ENCODE peak calls at places on chromosome 19, in seven cellular contexts. One of them, this sample, is unnamed.

GRCh38 chr19:44752816-44753618 is 4.5 kb downstream of the BCL3 start:
- DNase-seq in thoracic aorta: peak; percentile 80
- DNase-seq in heart left ventricle: peak; percentile 93
- DNase-seq in tibial nerve: peak; percentile 64
- DNase-seq in endodermal cell: peak; percentile 89
- DNase-seq in colonic mucosa: peak; percentile 96
- DNase-seq in Peyer's patch: peak; percentile 97
- DNase-seq in this sample: peak; percentile 91

GRCh38 chr19:39160889-39161672 is 35.5 kb downstream of the PAK4 start:
- DNase-seq in thoracic aorta: no peak
- DNase-seq in Peyer's patch: no peak
- DNase-seq in tibial nerve: no peak
- DNase-seq in colonic mucosa: no peak
- DNase-seq in endodermal cell: no peak
- DNase-seq in heart left ventricle: no peak
- DNase-seq in this sample: no peak

GRCh38 chr19:30065680-30066606 is 123.9 kb downstream of the URI1 start:
- DNase-seq in endodermal cell: peak; percentile 50
- DNase-seq in tibial nerve: no peak
- DNase-seq in heart left ventricle: peak; percentile 14
- DNase-seq in thoracic aorta: no peak
- DNase-seq in Peyer's patch: peak; percentile 17
- DNase-seq in colonic mucosa: no peak
- DNase-seq in this sample: no peak

GRCh38 chr19:38276942-38277517 is 12.7 kb downstream of the SPINT2 start:
- DNase-seq in colonic mucosa: no peak
- DNase-seq in Peyer's patch: no peak
- DNase-seq in thoracic aorta: no peak
- DNase-seq in tibial nerve: no peak
- DNase-seq in heart left ventricle: no peak
- DNase-seq in endodermal cell: no peak
- DNase-seq in this sample: no peak

GRCh38 chr19:2064788-2065524 is 13.9 kb upstream of the MKNK2 start:
- DNase-seq in heart left ventricle: no peak
- DNase-seq in tibial nerve: no peak
- DNase-seq in thoracic aorta: no peak
- DNase-seq in colonic mucosa: peak; percentile 47
- DNase-seq in Peyer's patch: no peak
- DNase-seq in endodermal cell: no peak
- DNase-seq in this sample: no peak

GRCh38 chr19:14961956-14962685 is 17.5 kb downstream of the SLC1A6 start:
- DNase-seq in thoracic aorta: no peak
- DNase-seq in colonic mucosa: no peak
- DNase-seq in tibial nerve: no peak
- DNase-seq in heart left ventricle: no peak
- DNase-seq in Peyer's patch: no peak
- DNase-seq in endodermal cell: no peak
- DNase-seq in this sample: no peak

GRCh38 chr19:51002542-51003311 is 1.3 kb upstream of the KLK8 start:
- DNase-seq in Peyer's patch: no peak
- DNase-seq in thoracic aorta: no peak
- DNase-seq in heart left ventricle: no peak
- DNase-seq in colonic mucosa: peak; percentile 37
- DNase-seq in endodermal cell: peak; percentile 96
- DNase-seq in tibial nerve: peak; percentile 22
- DNase-seq in this sample: no peak

GRCh38 chr19:14525729-14526128 is 3.7 kb upstream of the TECR start:
- DNase-seq in heart left ventricle: no peak
- DNase-seq in endodermal cell: no peak
- DNase-seq in thoracic aorta: no peak
- DNase-seq in Peyer's patch: no peak
- DNase-seq in colonic mucosa: no peak
- DNase-seq in tibial nerve: no peak
- DNase-seq in this sample: no peak

GRCh38 chr19:51065221-51065960 is 499 bp upstream of the KLK13 start:
- DNase-seq in endodermal cell: no peak
- DNase-seq in colonic mucosa: no peak
- DNase-seq in heart left ventricle: no peak
- DNase-seq in thoracic aorta: no peak
- DNase-seq in tibial nerve: no peak
- DNase-seq in Peyer's patch: no peak
- DNase-seq in this sample: no peak

GRCh38 chr19:7832781-7833180 is 2.8 kb downstream of the EVI5L start:
- DNase-seq in thoracic aorta: no peak
- DNase-seq in tibial nerve: no peak
- DNase-seq in Peyer's patch: no peak
- DNase-seq in colonic mucosa: no peak
- DNase-seq in heart left ventricle: no peak
- DNase-seq in endodermal cell: no peak
- DNase-seq in this sample: no peak

GRCh38 chr19:30376272-30376671 is 4.1 kb downstream of the ZNF536 start:
- DNase-seq in Peyer's patch: no peak
- DNase-seq in thoracic aorta: no peak
- DNase-seq in tibial nerve: no peak
- DNase-seq in colonic mucosa: no peak
- DNase-seq in endodermal cell: peak; percentile 74
- DNase-seq in heart left ventricle: no peak
- DNase-seq in this sample: no peak

GRCh38 chr19:55486043-55486970 is 1.3 kb downstream of the NAT14 start:
- DNase-seq in colonic mucosa: no peak
- DNase-seq in Peyer's patch: no peak
- DNase-seq in tibial nerve: no peak
- DNase-seq in endodermal cell: peak; percentile 74
- DNase-seq in heart left ventricle: no peak
- DNase-seq in thoracic aorta: no peak
- DNase-seq in this sample: no peak

GRCh38 chr19:35063940-35064818 is 22.7 kb downstream of the HPN start:
- DNase-seq in tibial nerve: no peak
- DNase-seq in endodermal cell: no peak
- DNase-seq in thoracic aorta: no peak
- DNase-seq in colonic mucosa: no peak
- DNase-seq in heart left ventricle: no peak
- DNase-seq in Peyer's patch: no peak
- DNase-seq in this sample: no peak

GRCh38 chr19:15123900-15124299 is 16.7 kb downstream of the SYDE1 start:
- DNase-seq in colonic mucosa: peak; percentile 38
- DNase-seq in endodermal cell: peak; percentile 33
- DNase-seq in tibial nerve: no peak
- DNase-seq in Peyer's patch: no peak
- DNase-seq in heart left ventricle: peak; percentile 86
- DNase-seq in thoracic aorta: no peak
- DNase-seq in this sample: no peak

GRCh38 chr19:1227313-1227626 is 10.5 kb downstream of the CBARP start:
- DNase-seq in heart left ventricle: no peak
- DNase-seq in Peyer's patch: no peak
- DNase-seq in tibial nerve: no peak
- DNase-seq in colonic mucosa: no peak
- DNase-seq in endodermal cell: no peak
- DNase-seq in thoracic aorta: no peak
- DNase-seq in this sample: no peak

GRCh38 chr19:12064266-12065099 is at the start of gene ZNF844:
- DNase-seq in thoracic aorta: peak; percentile 91
- DNase-seq in heart left ventricle: peak; percentile 98
- DNase-seq in endodermal cell: peak; percentile 99
- DNase-seq in Peyer's patch: peak; percentile 98
- DNase-seq in colonic mucosa: peak; percentile 100
- DNase-seq in tibial nerve: peak; percentile 98
- DNase-seq in this sample: peak; percentile 50

GRCh38 chr19:1839658-1840540 is 8.4 kb downstream of the REXO1 start:
- DNase-seq in endodermal cell: no peak
- DNase-seq in heart left ventricle: no peak
- DNase-seq in Peyer's patch: peak; percentile 65
- DNase-seq in thoracic aorta: no peak
- DNase-seq in colonic mucosa: peak; percentile 87
- DNase-seq in tibial nerve: no peak
- DNase-seq in this sample: no peak

GRCh38 chr19:55047951-55048350 is 9.9 kb upstream of the GP6 start:
- DNase-seq in heart left ventricle: no peak
- DNase-seq in endodermal cell: no peak
- DNase-seq in colonic mucosa: no peak
- DNase-seq in Peyer's patch: no peak
- DNase-seq in tibial nerve: no peak
- DNase-seq in thoracic aorta: no peak
- DNase-seq in this sample: no peak

GRCh38 chr19:35609881-35610353 is 2.6 kb upstream of the HAUS5 start:
- DNase-seq in Peyer's patch: peak; percentile 60
- DNase-seq in tibial nerve: no peak
- DNase-seq in colonic mucosa: no peak
- DNase-seq in thoracic aorta: no peak
- DNase-seq in endodermal cell: no peak
- DNase-seq in heart left ventricle: no peak
- DNase-seq in this sample: peak; percentile 41

GRCh38 chr19:49689133-49690072 is at the start of gene ADM5:
- DNase-seq in tibial nerve: no peak
- DNase-seq in thoracic aorta: no peak
- DNase-seq in endodermal cell: peak; percentile 93
- DNase-seq in colonic mucosa: peak; percentile 78
- DNase-seq in heart left ventricle: no peak
- DNase-seq in Peyer's patch: peak; percentile 67
- DNase-seq in this sample: no peak

GRCh38 chr19:7507884-7508283 is 8.0 kb upstream of the ZNF358 start:
- DNase-seq in heart left ventricle: no peak
- DNase-seq in tibial nerve: peak; percentile 26
- DNase-seq in thoracic aorta: peak; percentile 69
- DNase-seq in endodermal cell: peak; percentile 96
- DNase-seq in colonic mucosa: peak; percentile 87
- DNase-seq in Peyer's patch: peak; percentile 92
- DNase-seq in this sample: no peak

GRCh38 chr19:49468746-49469447 is 5.1 kb upstream of the FLT3LG start:
- DNase-seq in thoracic aorta: peak; percentile 31
- DNase-seq in Peyer's patch: peak; percentile 94
- DNase-seq in colonic mucosa: peak; percentile 67
- DNase-seq in endodermal cell: peak; percentile 93
- DNase-seq in heart left ventricle: peak; percentile 86
- DNase-seq in tibial nerve: peak; percentile 75
- DNase-seq in this sample: peak; percentile 74

GRCh38 chr19:56660381-56661105 is 11.0 kb downstream of the ZNF835 start:
- DNase-seq in Peyer's patch: no peak
- DNase-seq in tibial nerve: no peak
- DNase-seq in thoracic aorta: no peak
- DNase-seq in colonic mucosa: no peak
- DNase-seq in endodermal cell: no peak
- DNase-seq in heart left ventricle: peak; percentile 33
- DNase-seq in this sample: no peak

GRCh38 chr19:56664511-56664910 is 7.0 kb downstream of the ZNF835 start:
- DNase-seq in thoracic aorta: no peak
- DNase-seq in endodermal cell: no peak
- DNase-seq in colonic mucosa: no peak
- DNase-seq in tibial nerve: no peak
- DNase-seq in heart left ventricle: no peak
- DNase-seq in Peyer's patch: no peak
- DNase-seq in this sample: no peak

GRCh38 chr19:56663931-56664500 is 7.5 kb downstream of the ZNF835 start:
- DNase-seq in Peyer's patch: no peak
- DNase-seq in heart left ventricle: no peak
- DNase-seq in colonic mucosa: no peak
- DNase-seq in thoracic aorta: no peak
- DNase-seq in tibial nerve: no peak
- DNase-seq in endodermal cell: no peak
- DNase-seq in this sample: no peak

GRCh38 chr19:56661248-56661647 is 10.3 kb downstream of the ZNF835 start:
- DNase-seq in heart left ventricle: no peak
- DNase-seq in endodermal cell: no peak
- DNase-seq in colonic mucosa: no peak
- DNase-seq in tibial nerve: no peak
- DNase-seq in thoracic aorta: no peak
- DNase-seq in Peyer's patch: no peak
- DNase-seq in this sample: no peak
- H3K9me3 ChIP-seq in heart left ventricle: no peaks in the 10 kb centered on the region
- H3K9me3 ChIP-seq in endodermal cell: peaks cover 36% of the 10 kb centered on the region
- H3K9me3 ChIP-seq in colonic mucosa: no peaks in the 10 kb centered on the region
- H3K9me3 ChIP-seq in tibial nerve: peaks cover 74% of the 10 kb centered on the region
- H3K9me3 ChIP-seq in thoracic aorta: no peaks in the 10 kb centered on the region
- H3K9me3 ChIP-seq in Peyer's patch: peaks cover 32% of the 10 kb centered on the region
- H3K9me3 ChIP-seq in this sample: peaks cover 38% of the 10 kb centered on the region

DNA sequence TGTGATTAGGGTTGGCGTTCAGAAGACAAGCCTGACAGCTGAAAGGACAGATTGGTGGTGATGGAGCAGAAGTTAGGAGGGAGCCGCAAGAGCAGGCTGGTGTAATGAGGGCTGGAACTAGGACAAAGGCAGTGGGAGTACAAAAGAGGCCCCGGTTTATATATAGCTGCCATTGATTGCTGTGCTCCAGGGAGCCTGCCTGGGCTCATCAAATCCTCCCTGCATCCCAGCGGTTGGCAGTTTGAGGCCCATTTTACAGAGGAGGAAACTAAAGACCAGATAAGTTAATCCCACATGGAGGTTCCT is 123.7 kb downstream of the CACNA1A start:
- DNase-seq in tibial nerve: no peak
- DNase-seq in colonic mucosa: no peak
- DNase-seq in endodermal cell: no peak
- DNase-seq in Peyer's patch: no peak
- DNase-seq in heart left ventricle: no peak
- DNase-seq in thoracic aorta: no peak
- DNase-seq in this sample: no peak
- H3K27me3 ChIP-seq in tibial nerve: no peaks in the 10 kb centered on the region
- H3K27me3 ChIP-seq in colonic mucosa: no peaks in the 10 kb centered on the region
- H3K27me3 ChIP-seq in endodermal cell: no peaks in the 10 kb centered on the region
- H3K27me3 ChIP-seq in Peyer's patch: no peaks in the 10 kb centered on the region
- H3K27me3 ChIP-seq in heart left ventricle: no peaks in the 10 kb centered on the region
- H3K27me3 ChIP-seq in thoracic aorta: no peaks in the 10 kb centered on the region
- H3K27me3 ChIP-seq in this sample: peaks cover 4% of the 10 kb centered on the region

GRCh38 chr19:3097442-3097871 is 3.3 kb downstream of the GNA11 start:
- DNase-seq in heart left ventricle: no peak
- DNase-seq in thoracic aorta: no peak
- DNase-seq in colonic mucosa: peak; percentile 58
- DNase-seq in tibial nerve: no peak
- DNase-seq in endodermal cell: no peak
- DNase-seq in Peyer's patch: peak; percentile 66
- DNase-seq in this sample: no peak
- H3K27ac ChIP-seq in heart left ventricle: peak overlapping the region; percentile 89
- H3K27ac ChIP-seq in thoracic aorta: peak overlapping the region; percentile 91
- H3K27ac ChIP-seq in colonic mucosa: peak overlapping the region; percentile 74
- H3K27ac ChIP-seq in tibial nerve: peak overlapping the region; percentile 88
- H3K27ac ChIP-seq in endodermal cell: no peak overlapping the region
- H3K27ac ChIP-seq in Peyer's patch: peak overlapping the region; percentile 80
- H3K27ac ChIP-seq in this sample: no peak overlapping the region

GRCh38 chr19:10653732-10654609 is at the start of gene ILF3:
- DNase-seq in Peyer's patch: peak; percentile 100
- DNase-seq in heart left ventricle: peak; percentile 100
- DNase-seq in colonic mucosa: peak; percentile 99
- DNase-seq in tibial nerve: peak; percentile 100
- DNase-seq in endodermal cell: peak; percentile 100
- DNase-seq in thoracic aorta: peak; percentile 99
- DNase-seq in this sample: peak; percentile 100

GRCh38 chr19:10654610-10655456 is 687 bp downstream of the ILF3 start:
- DNase-seq in endodermal cell: peak; percentile 91
- DNase-seq in heart left ventricle: peak; percentile 46
- DNase-seq in colonic mucosa: peak; percentile 52
- DNase-seq in Peyer's patch: peak; percentile 62
- DNase-seq in thoracic aorta: no peak
- DNase-seq in tibial nerve: no peak
- DNase-seq in this sample: peak; percentile 64

GRCh38 chr19:10655457-10656312 is 1.5 kb downstream of the ILF3 start:
- DNase-seq in endodermal cell: peak; percentile 70
- DNase-seq in tibial nerve: no peak
- DNase-seq in Peyer's patch: no peak
- DNase-seq in colonic mucosa: peak; percentile 42
- DNase-seq in heart left ventricle: no peak
- DNase-seq in thoracic aorta: no peak
- DNase-seq in this sample: no peak

GRCh38 chr19:10651821-10652220 is 2.3 kb upstream of the ILF3 start:
- DNase-seq in Peyer's patch: no peak
- DNase-seq in endodermal cell: no peak
- DNase-seq in tibial nerve: no peak
- DNase-seq in heart left ventricle: no peak
- DNase-seq in thoracic aorta: no peak
- DNase-seq in colonic mucosa: no peak
- DNase-seq in this sample: no peak

GRCh38 chr19:10653482-10653731 is 739 bp upstream of the ILF3 start:
- DNase-seq in Peyer's patch: no peak
- DNase-seq in tibial nerve: no peak
- DNase-seq in thoracic aorta: no peak
- DNase-seq in heart left ventricle: no peak
- DNase-seq in endodermal cell: no peak
- DNase-seq in colonic mucosa: no peak
- DNase-seq in this sample: no peak
- H3K9me3 ChIP-seq in Peyer's patch: no peaks in the 10 kb centered on the region
- H3K9me3 ChIP-seq in tibial nerve: no peaks in the 10 kb centered on the region
- H3K9me3 ChIP-seq in thoracic aorta: no peaks in the 10 kb centered on the region
- H3K9me3 ChIP-seq in heart left ventricle: no peaks in the 10 kb centered on the region
- H3K9me3 ChIP-seq in endodermal cell: no peaks in the 10 kb centered on the region
- H3K9me3 ChIP-seq in colonic mucosa: no peaks in the 10 kb centered on the region
- H3K9me3 ChIP-seq in this sample: no peaks in the 10 kb centered on the region